ENCODE peak calls at places on chromosomes 3 and 15, in ten cellular contexts. P, L, H, Z, W, E, J, B, X and K are unnamed samples.

GRCh38 chr3:99351097-99351496 is 287.3 kb upstream of the COL8A1 start:
- DNase-seq in P (no peak), L (no peak), H (no peak), Z (peak), W (no peak), E (no peak), J (no peak), B (no peak), X (no peak), K (no peak)

GRCh38 chr15:88080616-88081015 is 175.9 kb downstream of the NTRK3 start:
- DNase-seq in P (no peak), L (no peak), H (no peak), Z (no peak), W (no peak), E (no peak), J (no peak), B (no peak), X (no peak), K (no peak)

GRCh38 chr15:77563768-77564167 is 68.9 kb downstream of the LINGO1 start:
- DNase-seq in P (no peak), L (no peak), H (peak), Z (no peak), W (no peak), E (no peak), J (no peak), B (no peak), X (no peak), K (no peak)

GRCh38 chr3:4680881-4681300 is 187.7 kb downstream of the ITPR1 start:
- DNase-seq in P (no peak), L (peak), H (no peak), Z (no peak), W (no peak), E (no peak), J (no peak), B (peak), X (peak), K (no peak)

GRCh38 chr3:187072582-187072981 is 66.7 kb downstream of the RPL39L start:
- DNase-seq in P (no peak), L (no peak), H (no peak), Z (no peak), W (no peak), E (no peak), J (no peak), B (no peak), X (no peak), K (no peak)

GRCh38 chr3:8884630-8885290 is 78.5 kb downstream of the RAD18 start:
- DNase-seq in P (no peak), L (no peak), H (no peak), Z (no peak), W (no peak), E (no peak), J (no peak), B (peak), X (no peak), K (no peak)

GRCh38 chr3:23834082-23834870 is 28.5 kb downstream of the UBE2E1 start:
- DNase-seq in P (no peak), L (no peak), H (no peak), Z (no peak), W (no peak), E (no peak), J (no peak), B (peak), X (peak), K (no peak)

GRCh38 chr3:7913283-7913682 is 588.3 kb upstream of the LMCD1 start:
- DNase-seq in P (no peak), L (no peak), H (no peak), Z (no peak), W (no peak), E (no peak), J (no peak), B (no peak), X (no peak), K (no peak)

GRCh38 chr15:80669599-80670273 is 25.4 kb upstream of the ABHD17C start:
- DNase-seq in P (no peak), L (peak), H (no peak), Z (no peak), W (no peak), E (peak), J (no peak), B (no peak), X (no peak), K (no peak)

GRCh38 chr15:78301326-78301725 is 1.9 kb upstream of the SKIC8 start:
- DNase-seq in P (no peak), L (no peak), H (no peak), Z (no peak), W (no peak), E (no peak), J (no peak), B (peak), X (no peak), K (no peak)

GRCh38 chr3:172562881-172563835 is 39.9 kb upstream of the TNFSF10 start:
- DNase-seq in P (no peak), L (peak), H (no peak), Z (no peak), W (no peak), E (peak), J (no peak), B (peak), X (peak), K (peak)

GRCh38 chr3:127253491-127253890 is 34.4 kb downstream of the PRR20G start:
- DNase-seq in P (no peak), L (no peak), H (no peak), Z (no peak), W (no peak), E (no peak), J (peak), B (no peak), X (no peak), K (no peak)

GRCh38 chr3:186506846-186507245 is 37.3 kb downstream of the CRYGS start:
- DNase-seq in P (no peak), L (peak), H (no peak), Z (no peak), W (no peak), E (no peak), J (no peak), B (peak), X (no peak), K (no peak)

GRCh38 chr15:85073556-85074194 is 92.0 kb downstream of the PDE8A start:
- DNase-seq in P (no peak), L (peak), H (no peak), Z (no peak), W (no peak), E (no peak), J (no peak), B (peak), X (no peak), K (no peak)

GRCh38 chr3:29454326-29454725 is 173.5 kb downstream of the RBMS3 start:
- DNase-seq in P (no peak), L (no peak), H (no peak), Z (no peak), W (no peak), E (no peak), J (no peak), B (no peak), X (no peak), K (no peak)

GRCh38 chr3:147656023-147656422 is 246.9 kb downstream of the ZIC1 start:
- DNase-seq in P (no peak), L (no peak), H (no peak), Z (no peak), W (no peak), E (no peak), J (no peak), B (peak), X (peak), K (no peak)

GRCh38 chr15:41105348-41106334 is 10.4 kb downstream of the INO80 start:
- DNase-seq in P (no peak), L (no peak), H (no peak), Z (no peak), W (no peak), E (no peak), J (no peak), B (no peak), X (no peak), K (no peak)

GRCh38 chr15:88243895-88244787 is 12.4 kb downstream of the NTRK3 start:
- DNase-seq in P (no peak), L (peak), H (peak), Z (no peak), W (no peak), E (no peak), J (no peak), B (peak), X (peak), K (no peak)

GRCh38 chr3:42023380-42023779 is 61.5 kb upstream of the ULK4 start:
- DNase-seq in P (no peak), L (no peak), H (no peak), Z (no peak), W (no peak), E (no peak), J (peak), B (no peak), X (no peak), K (no peak)

GRCh38 chr15:88215249-88215648 is 41.3 kb downstream of the NTRK3 start:
- DNase-seq in P (no peak), L (no peak), H (no peak), Z (no peak), W (no peak), E (no peak), J (no peak), B (no peak), X (no peak), K (no peak)

GRCh38 chr3:114274929-114275328 is 18.9 kb upstream of the TIGIT start:
- DNase-seq in P (no peak), L (peak), H (no peak), Z (no peak), W (no peak), E (no peak), J (no peak), B (peak), X (peak), K (no peak)

GRCh38 chr15:95937128-95937528 is 393.4 kb upstream of the NR2F2 start:
- DNase-seq in P (no peak), L (peak), H (no peak), Z (no peak), W (no peak), E (no peak), J (no peak), B (peak), X (peak), K (no peak)

GRCh38 chr3:197149528-197149927 is 119.9 kb upstream of the MELTF start:
- DNase-seq in P (no peak), L (no peak), H (no peak), Z (no peak), W (no peak), E (no peak), J (no peak), B (no peak), X (no peak), K (no peak)

GRCh38 chr3:178194547-178194946 is 341.7 kb upstream of the KCNMB2 start:
- DNase-seq in P (no peak), L (no peak), H (no peak), Z (no peak), W (no peak), E (no peak), J (no peak), B (no peak), X (no peak), K (no peak)

GRCh38 chr15:29675791-29676301 is 146.4 kb downstream of the TJP1 start:
- DNase-seq in P (no peak), L (no peak), H (no peak), Z (no peak), W (no peak), E (no peak), J (no peak), B (no peak), X (no peak), K (no peak)

GRCh38 chr3:130341388-130341787 is 4.1 kb upstream of the COL6A5 start:
- DNase-seq in P (no peak), L (peak), H (no peak), Z (no peak), W (no peak), E (no peak), J (no peak), B (peak), X (no peak), K (no peak)
- H3K4me3 ChIP-seq in P (no peak), L (no peak), H (no peak), Z (no peak), W (no peak), E (no peak), J (no peak), B (no peak), X (no peak), K (no peak)

GRCh38 chr15:63379492-63380150 is 2.0 kb downstream of the CA12 start:
- DNase-seq in P (no peak), L (peak), H (no peak), Z (no peak), W (no peak), E (no peak), J (no peak), B (no peak), X (no peak), K (no peak)

GRCh38 chr15:63381301-63382192 is at the start of gene CA12:
- DNase-seq in P (peak), L (peak), H (no peak), Z (peak), W (peak), E (no peak), J (no peak), B (peak), X (peak), K (no peak)

GRCh38 chr15:63378946-63379345 is 2.7 kb downstream of the CA12 start:
- DNase-seq in P (no peak), L (no peak), H (no peak), Z (no peak), W (no peak), E (no peak), J (no peak), B (no peak), X (no peak), K (no peak)

GRCh38 chr15:63380151-63380827 is 1.4 kb downstream of the CA12 start:
- DNase-seq in P (peak), L (no peak), H (no peak), Z (no peak), W (no peak), E (no peak), J (no peak), B (no peak), X (no peak), K (no peak)

GRCh38 chr15:63380828-63381282 is 791 bp downstream of the CA12 start:
- DNase-seq in P (no peak), L (peak), H (no peak), Z (no peak), W (no peak), E (no peak), J (no peak), B (no peak), X (no peak), K (no peak)
- H3K4me3 ChIP-seq in P (peak), L (peak), H (no peak), Z (peak), W (peak), E (peak), J (no peak), B (peak), X (peak), K (peak)

GRCh38 chr3:62374375-62374876 is 1.1 kb upstream of the FEZF2 start:
- DNase-seq in P (no peak), L (peak), H (no peak), Z (no peak), W (no peak), E (no peak), J (no peak), B (peak), X (no peak), K (no peak)
- H3K4me3 ChIP-seq in P (peak), L (peak), H (peak), Z (no peak), W (peak), E (no peak), J (no peak), B (no peak), X (no peak), K (peak)

DNA sequence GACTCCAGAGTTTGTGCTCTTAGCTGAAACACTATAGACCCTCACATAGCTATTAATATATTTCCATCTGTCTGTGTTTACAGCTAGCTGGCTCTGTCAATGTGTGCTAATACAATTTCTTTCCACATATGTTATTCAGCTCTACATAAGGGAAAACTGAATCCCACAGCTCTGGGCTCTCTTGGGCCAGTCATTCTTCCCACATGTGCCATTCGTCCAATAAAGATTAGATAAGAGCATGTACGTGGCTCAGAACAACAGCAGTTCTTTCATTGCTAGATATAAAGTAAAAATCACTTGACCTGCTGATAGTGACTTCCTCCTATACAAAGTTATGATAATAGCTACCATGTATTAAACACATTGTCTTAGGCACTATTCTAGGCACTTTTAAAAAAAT is 2.8 kb upstream of the ILDR1 start:
- DNase-seq in P (no peak), L (no peak), H (no peak), Z (no peak), W (no peak), E (no peak), J (no peak), B (no peak), X (peak), K (no peak)
- H3K4me3 ChIP-seq in P (no peak), L (no peak), H (no peak), Z (no peak), W (no peak), E (no peak), J (no peak), B (no peak), X (no peak), K (no peak)

GRCh38 chr3:16468114-16469098 is 45.1 kb downstream of the RFTN1 start:
- DNase-seq in P (peak), L (no peak), H (no peak), Z (no peak), W (no peak), E (no peak), J (no peak), B (no peak), X (no peak), K (no peak)
- H3K4me3 ChIP-seq in P (no peak), L (no peak), H (no peak), Z (no peak), W (no peak), E (no peak), J (no peak), B (no peak), X (no peak), K (no peak)

GRCh38 chr3:10322355-10322715 is 1.4 kb upstream of the SEC13 start:
- DNase-seq in P (no peak), L (no peak), H (no peak), Z (no peak), W (no peak), E (no peak), J (no peak), B (peak), X (no peak), K (no peak)

GRCh38 chr3:10319251-10319650 is 1.7 kb downstream of the SEC13 start:
- DNase-seq in P (no peak), L (no peak), H (no peak), Z (peak), W (no peak), E (no peak), J (no peak), B (no peak), X (no peak), K (no peak)

GRCh38 chr3:10319804-10320203 is 1.1 kb downstream of the SEC13 start:
- DNase-seq in P (no peak), L (no peak), H (no peak), Z (no peak), W (no peak), E (no peak), J (no peak), B (peak), X (peak), K (no peak)

GRCh38 chr3:10320320-10320677 is 613 bp downstream of the SEC13 start:
- DNase-seq in P (no peak), L (no peak), H (no peak), Z (no peak), W (no peak), E (no peak), J (no peak), B (no peak), X (no peak), K (no peak)

GRCh38 chr3:10321630-10322354 is 880 bp upstream of the SEC13 start:
- DNase-seq in P (no peak), L (no peak), H (no peak), Z (no peak), W (no peak), E (no peak), J (no peak), B (no peak), X (no peak), K (no peak)
- H3K4me3 ChIP-seq in P (no peak), L (no peak), H (no peak), Z (no peak), W (peak), E (no peak), J (no peak), B (no peak), X (no peak), K (no peak)

GRCh38 chr3:195697582-195698324 is 23.0 kb upstream of the MUC20 start:
- DNase-seq in P (no peak), L (peak), H (no peak), Z (no peak), W (no peak), E (peak), J (no peak), B (peak), X (peak), K (peak)
- H3K4me3 ChIP-seq in P (no peak), L (no peak), H (no peak), Z (no peak), W (no peak), E (no peak), J (no peak), B (no peak), X (no peak), K (no peak)

DNA sequence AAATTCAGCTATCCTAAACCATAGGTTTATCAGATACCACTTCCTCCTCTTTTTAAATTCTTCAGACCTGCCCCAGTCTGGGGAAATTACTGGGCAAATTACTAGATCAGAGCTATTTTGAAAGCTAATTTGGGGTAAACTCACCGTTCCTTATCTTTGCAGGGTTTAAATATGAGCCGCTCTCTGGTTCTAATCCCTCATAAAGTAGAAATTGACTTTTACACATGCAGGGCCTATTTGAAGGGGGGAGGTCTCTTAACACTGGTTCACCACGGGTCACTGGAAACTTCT is 11.0 kb upstream of the MEIS2 start:
- DNase-seq in P (no peak), L (no peak), H (peak), Z (no peak), W (no peak), E (no peak), J (no peak), B (no peak), X (no peak), K (no peak)
- H3K4me3 ChIP-seq in P (no peak), L (peak), H (peak), Z (no peak), W (peak), E (no peak), J (no peak), B (no peak), X (no peak), K (no peak)

GRCh38 chr15:58597943-58598828 is 151.3 kb downstream of the ADAM10 start:
- DNase-seq in P (no peak), L (no peak), H (no peak), Z (no peak), W (no peak), E (no peak), J (no peak), B (no peak), X (no peak), K (no peak)
- H3K4me3 ChIP-seq in P (no peak), L (no peak), H (no peak), Z (no peak), W (no peak), E (no peak), J (no peak), B (no peak), X (no peak), K (no peak)